ENCODE peak calls at places on chromosomes 12 and 14, in six cellular contexts. One of them, this sample, is unnamed.

GRCh38 chr12:71780207-71780822 is 25.7 kb downstream of the RAB21 start:
- DNase-seq in T-helper 9 cell: peak
- DNase-seq in kidney tubule cell: peak
- DNase-seq in stimulated activated CD8-positive, alpha-beta memory T cell treated with anti-CD3 and anti-CD28 coated beads, Interleukin-4, amount 100 ng/mL, for 24 hours: no peak
- DNase-seq in endothelial cell: peak
- DNase-seq in GM18507: no peak
- DNase-seq in this sample: peak

GRCh38 chr12:79422060-79422812 is 268.5 kb downstream of the PAWR start:
- DNase-seq in GM18507: no peak
- DNase-seq in kidney tubule cell: peak
- DNase-seq in endothelial cell: no peak
- DNase-seq in T-helper 9 cell: no peak
- DNase-seq in stimulated activated CD8-positive, alpha-beta memory T cell treated with anti-CD3 and anti-CD28 coated beads, Interleukin-4, amount 100 ng/mL, for 24 hours: no peak
- DNase-seq in this sample: no peak

GRCh38 chr12:93957870-93958269 is 190.5 kb upstream of the PLXNC1 start:
- DNase-seq in kidney tubule cell: no peak
- DNase-seq in T-helper 9 cell: no peak
- DNase-seq in GM18507: no peak
- DNase-seq in endothelial cell: no peak
- DNase-seq in stimulated activated CD8-positive, alpha-beta memory T cell treated with anti-CD3 and anti-CD28 coated beads, Interleukin-4, amount 100 ng/mL, for 24 hours: no peak
- DNase-seq in this sample: no peak

GRCh38 chr14:23068792-23069412 is 11.6 kb upstream of the CDH24 start:
- DNase-seq in stimulated activated CD8-positive, alpha-beta memory T cell treated with anti-CD3 and anti-CD28 coated beads, Interleukin-4, amount 100 ng/mL, for 24 hours: peak
- DNase-seq in endothelial cell: peak
- DNase-seq in GM18507: peak
- DNase-seq in T-helper 9 cell: peak
- DNase-seq in kidney tubule cell: peak
- DNase-seq in this sample: peak

GRCh38 chr14:55711171-55711811 is 131.3 kb downstream of the KTN1 start:
- DNase-seq in endothelial cell: no peak
- DNase-seq in stimulated activated CD8-positive, alpha-beta memory T cell treated with anti-CD3 and anti-CD28 coated beads, Interleukin-4, amount 100 ng/mL, for 24 hours: no peak
- DNase-seq in GM18507: no peak
- DNase-seq in kidney tubule cell: peak
- DNase-seq in T-helper 9 cell: no peak
- DNase-seq in this sample: no peak

GRCh38 chr12:78191611-78192010 is 360.9 kb downstream of the NAV3 start:
- DNase-seq in stimulated activated CD8-positive, alpha-beta memory T cell treated with anti-CD3 and anti-CD28 coated beads, Interleukin-4, amount 100 ng/mL, for 24 hours: no peak
- DNase-seq in endothelial cell: no peak
- DNase-seq in kidney tubule cell: no peak
- DNase-seq in T-helper 9 cell: no peak
- DNase-seq in GM18507: no peak
- DNase-seq in this sample: no peak

GRCh38 chr12:112930350-112930749 is 7.9 kb upstream of the OAS3 start:
- DNase-seq in endothelial cell: no peak
- DNase-seq in stimulated activated CD8-positive, alpha-beta memory T cell treated with anti-CD3 and anti-CD28 coated beads, Interleukin-4, amount 100 ng/mL, for 24 hours: no peak
- DNase-seq in GM18507: no peak
- DNase-seq in T-helper 9 cell: no peak
- DNase-seq in kidney tubule cell: no peak
- DNase-seq in this sample: no peak

GRCh38 chr14:102695172-102695569 is 82.1 kb upstream of the TRAF3 start:
- DNase-seq in endothelial cell: no peak
- DNase-seq in stimulated activated CD8-positive, alpha-beta memory T cell treated with anti-CD3 and anti-CD28 coated beads, Interleukin-4, amount 100 ng/mL, for 24 hours: no peak
- DNase-seq in T-helper 9 cell: no peak
- DNase-seq in GM18507: no peak
- DNase-seq in kidney tubule cell: no peak
- DNase-seq in this sample: no peak

GRCh38 chr12:93448796-93449195 is 7.0 kb upstream of the UBE2N start:
- DNase-seq in kidney tubule cell: no peak
- DNase-seq in T-helper 9 cell: no peak
- DNase-seq in endothelial cell: no peak
- DNase-seq in GM18507: no peak
- DNase-seq in stimulated activated CD8-positive, alpha-beta memory T cell treated with anti-CD3 and anti-CD28 coated beads, Interleukin-4, amount 100 ng/mL, for 24 hours: no peak
- DNase-seq in this sample: no peak

GRCh38 chr12:29082522-29082921 is 66.6 kb upstream of the FAR2 start:
- DNase-seq in endothelial cell: no peak
- DNase-seq in GM18507: no peak
- DNase-seq in T-helper 9 cell: no peak
- DNase-seq in stimulated activated CD8-positive, alpha-beta memory T cell treated with anti-CD3 and anti-CD28 coated beads, Interleukin-4, amount 100 ng/mL, for 24 hours: no peak
- DNase-seq in kidney tubule cell: no peak
- DNase-seq in this sample: no peak

GRCh38 chr12:527241-527640 is 67.5 kb downstream of the B4GALNT3 start:
- DNase-seq in stimulated activated CD8-positive, alpha-beta memory T cell treated with anti-CD3 and anti-CD28 coated beads, Interleukin-4, amount 100 ng/mL, for 24 hours: no peak
- DNase-seq in GM18507: no peak
- DNase-seq in kidney tubule cell: no peak
- DNase-seq in T-helper 9 cell: no peak
- DNase-seq in endothelial cell: no peak
- DNase-seq in this sample: no peak

GRCh38 chr12:119659289-119659897 is 8.5 kb upstream of the PRKAB1 start:
- DNase-seq in stimulated activated CD8-positive, alpha-beta memory T cell treated with anti-CD3 and anti-CD28 coated beads, Interleukin-4, amount 100 ng/mL, for 24 hours: no peak
- DNase-seq in endothelial cell: peak
- DNase-seq in T-helper 9 cell: peak
- DNase-seq in GM18507: no peak
- DNase-seq in kidney tubule cell: peak
- DNase-seq in this sample: peak